ENCODE peak calls at places on chromosomes 5 and 9, in six cellular contexts. One of them, this sample, is unnamed.

GRCh38 chr5:21711854-21712752 is 1141.0 kb downstream of the CDH12 start:
- DNase-seq in SHP77 treated with DMSO at 0.1 percent for 48 hours: no peak
- DNase-seq in fibroblast of pulmonary artery: no peak
- DNase-seq in right atrium auricular region: no peak
- DNase-seq in nucleus accumbens: no peak
- DNase-seq in germinal center: no peak
- DNase-seq in this sample: no peak

GRCh38 chr9:13013976-13014375 is 239.2 kb downstream of the LURAP1L start:
- DNase-seq in fibroblast of pulmonary artery: peak; percentile 27
- DNase-seq in SHP77 treated with DMSO at 0.1 percent for 48 hours: no peak
- DNase-seq in right atrium auricular region: no peak
- DNase-seq in germinal center: no peak
- DNase-seq in nucleus accumbens: no peak
- DNase-seq in this sample: no peak

GRCh38 chr9:14096182-14096922 is 217.6 kb downstream of the NFIB start:
- DNase-seq in fibroblast of pulmonary artery: peak; percentile 89
- DNase-seq in nucleus accumbens: no peak
- DNase-seq in SHP77 treated with DMSO at 0.1 percent for 48 hours: peak; percentile 37
- DNase-seq in right atrium auricular region: no peak
- DNase-seq in germinal center: no peak
- DNase-seq in this sample: no peak

GRCh38 chr9:134243778-134244467 is 79.6 kb upstream of the RNU6ATAC start:
- DNase-seq in germinal center: peak; percentile 81
- DNase-seq in SHP77 treated with DMSO at 0.1 percent for 48 hours: no peak
- DNase-seq in fibroblast of pulmonary artery: peak; percentile 5
- DNase-seq in nucleus accumbens: no peak
- DNase-seq in right atrium auricular region: peak; percentile 68
- DNase-seq in this sample: no peak

GRCh38 chr5:172420215-172420934 is 34.0 kb downstream of the SH3PXD2B start:
- DNase-seq in germinal center: peak; percentile 38
- DNase-seq in nucleus accumbens: peak; percentile 49
- DNase-seq in SHP77 treated with DMSO at 0.1 percent for 48 hours: no peak
- DNase-seq in right atrium auricular region: peak; percentile 93
- DNase-seq in fibroblast of pulmonary artery: peak; percentile 98
- DNase-seq in this sample: no peak

GRCh38 chr5:1374680-1375055 is 29.8 kb upstream of the CLPTM1L start:
- DNase-seq in SHP77 treated with DMSO at 0.1 percent for 48 hours: no peak
- DNase-seq in right atrium auricular region: no peak
- DNase-seq in germinal center: no peak
- DNase-seq in nucleus accumbens: no peak
- DNase-seq in fibroblast of pulmonary artery: no peak
- DNase-seq in this sample: peak; percentile 98

GRCh38 chr5:181258576-181258975 is 2.4 kb downstream of the TRIM52 start:
- DNase-seq in right atrium auricular region: no peak
- DNase-seq in nucleus accumbens: no peak
- DNase-seq in fibroblast of pulmonary artery: no peak
- DNase-seq in SHP77 treated with DMSO at 0.1 percent for 48 hours: no peak
- DNase-seq in germinal center: no peak
- DNase-seq in this sample: no peak

GRCh38 chr9:70257991-70258691 is 637 bp upstream of the SMC5 start:
- DNase-seq in fibroblast of pulmonary artery: peak; percentile 48
- DNase-seq in germinal center: peak; percentile 28
- DNase-seq in right atrium auricular region: peak; percentile 66
- DNase-seq in nucleus accumbens: peak; percentile 73
- DNase-seq in SHP77 treated with DMSO at 0.1 percent for 48 hours: peak; percentile 50
- DNase-seq in this sample: no peak

GRCh38 chr5:16108418-16108817 is 71.2 kb downstream of the MARCHF11 start:
- DNase-seq in nucleus accumbens: no peak
- DNase-seq in right atrium auricular region: no peak
- DNase-seq in SHP77 treated with DMSO at 0.1 percent for 48 hours: peak; percentile 95
- DNase-seq in fibroblast of pulmonary artery: no peak
- DNase-seq in germinal center: no peak
- DNase-seq in this sample: no peak

GRCh38 chr9:128683340-128684064 is 5.5 kb upstream of the SET start:
- DNase-seq in germinal center: peak; percentile 61
- DNase-seq in SHP77 treated with DMSO at 0.1 percent for 48 hours: no peak
- DNase-seq in fibroblast of pulmonary artery: peak; percentile 82
- DNase-seq in nucleus accumbens: no peak
- DNase-seq in right atrium auricular region: no peak
- DNase-seq in this sample: no peak

GRCh38 chr5:19479562-19479961 is 508.4 kb downstream of the CDH18 start:
- DNase-seq in fibroblast of pulmonary artery: no peak
- DNase-seq in germinal center: no peak
- DNase-seq in right atrium auricular region: no peak
- DNase-seq in SHP77 treated with DMSO at 0.1 percent for 48 hours: no peak
- DNase-seq in nucleus accumbens: no peak
- DNase-seq in this sample: no peak

GRCh38 chr5:73899055-73899454 is 273.1 kb downstream of the ARHGEF28 start:
- DNase-seq in nucleus accumbens: no peak
- DNase-seq in fibroblast of pulmonary artery: no peak
- DNase-seq in germinal center: no peak
- DNase-seq in SHP77 treated with DMSO at 0.1 percent for 48 hours: no peak
- DNase-seq in right atrium auricular region: no peak
- DNase-seq in this sample: no peak

GRCh38 chr5:54944364-54944763 is 41.0 kb downstream of the ESM1 start:
- DNase-seq in germinal center: peak; percentile 17
- DNase-seq in right atrium auricular region: no peak
- DNase-seq in SHP77 treated with DMSO at 0.1 percent for 48 hours: no peak
- DNase-seq in nucleus accumbens: no peak
- DNase-seq in fibroblast of pulmonary artery: peak; percentile 70
- DNase-seq in this sample: peak; percentile 2

GRCh38 chr5:154220625-154221024 is 30.1 kb downstream of the GALNT10 start:
- DNase-seq in SHP77 treated with DMSO at 0.1 percent for 48 hours: no peak
- DNase-seq in germinal center: no peak
- DNase-seq in nucleus accumbens: no peak
- DNase-seq in right atrium auricular region: no peak
- DNase-seq in fibroblast of pulmonary artery: peak; percentile 50
- DNase-seq in this sample: no peak

GRCh38 chr9:107874591-107875374 is 385.2 kb upstream of the KLF4 start:
- DNase-seq in SHP77 treated with DMSO at 0.1 percent for 48 hours: no peak
- DNase-seq in nucleus accumbens: no peak
- DNase-seq in germinal center: no peak
- DNase-seq in right atrium auricular region: no peak
- DNase-seq in fibroblast of pulmonary artery: no peak
- DNase-seq in this sample: no peak

GRCh38 chr9:124297553-124297905 is 39.8 kb downstream of the NEK6 start:
- DNase-seq in fibroblast of pulmonary artery: peak; percentile 98
- DNase-seq in right atrium auricular region: peak; percentile 91
- DNase-seq in germinal center: no peak
- DNase-seq in SHP77 treated with DMSO at 0.1 percent for 48 hours: no peak
- DNase-seq in nucleus accumbens: peak; percentile 44
- DNase-seq in this sample: no peak

GRCh38 chr9:18124760-18125159 is 349.2 kb upstream of the ADAMTSL1 start:
- DNase-seq in germinal center: no peak
- DNase-seq in nucleus accumbens: no peak
- DNase-seq in fibroblast of pulmonary artery: peak; percentile 43
- DNase-seq in right atrium auricular region: no peak
- DNase-seq in SHP77 treated with DMSO at 0.1 percent for 48 hours: no peak
- DNase-seq in this sample: no peak

GRCh38 chr5:83184534-83184933 is 107.2 kb downstream of the XRCC4 start:
- DNase-seq in nucleus accumbens: no peak
- DNase-seq in right atrium auricular region: no peak
- DNase-seq in SHP77 treated with DMSO at 0.1 percent for 48 hours: no peak
- DNase-seq in fibroblast of pulmonary artery: peak; percentile 17
- DNase-seq in germinal center: no peak
- DNase-seq in this sample: no peak

GRCh38 chr9:98958271-98958989 is 14.7 kb downstream of the COL15A1 start:
- DNase-seq in SHP77 treated with DMSO at 0.1 percent for 48 hours: no peak
- DNase-seq in germinal center: no peak
- DNase-seq in nucleus accumbens: no peak
- DNase-seq in right atrium auricular region: no peak
- DNase-seq in fibroblast of pulmonary artery: peak; percentile 56
- DNase-seq in this sample: no peak

GRCh38 chr9:124320062-124320973 is 62.6 kb downstream of the NEK6 start:
- DNase-seq in nucleus accumbens: peak; percentile 24
- DNase-seq in fibroblast of pulmonary artery: peak; percentile 71
- DNase-seq in right atrium auricular region: peak; percentile 81
- DNase-seq in germinal center: peak; percentile 57
- DNase-seq in SHP77 treated with DMSO at 0.1 percent for 48 hours: no peak
- DNase-seq in this sample: peak; percentile 55

GRCh38 chr5:122089096-122089495 is 11.0 kb upstream of the LOX start:
- DNase-seq in right atrium auricular region: no peak
- DNase-seq in fibroblast of pulmonary artery: no peak
- DNase-seq in SHP77 treated with DMSO at 0.1 percent for 48 hours: no peak
- DNase-seq in germinal center: no peak
- DNase-seq in nucleus accumbens: no peak
- DNase-seq in this sample: no peak

GRCh38 chr5:53871050-53871449 is 310.6 kb downstream of the NDUFS4 start:
- DNase-seq in SHP77 treated with DMSO at 0.1 percent for 48 hours: no peak
- DNase-seq in fibroblast of pulmonary artery: peak; percentile 40
- DNase-seq in germinal center: no peak
- DNase-seq in nucleus accumbens: no peak
- DNase-seq in right atrium auricular region: no peak
- DNase-seq in this sample: no peak

GRCh38 chr9:35993976-35994720 is 36.2 kb upstream of the OR2S2 start:
- DNase-seq in right atrium auricular region: no peak
- DNase-seq in fibroblast of pulmonary artery: no peak
- DNase-seq in nucleus accumbens: no peak
- DNase-seq in SHP77 treated with DMSO at 0.1 percent for 48 hours: no peak
- DNase-seq in germinal center: no peak
- DNase-seq in this sample: no peak

GRCh38 chr9:129289131-129289731 is 111.2 kb upstream of the IER5L start:
- DNase-seq in nucleus accumbens: no peak
- DNase-seq in right atrium auricular region: peak; percentile 30
- DNase-seq in SHP77 treated with DMSO at 0.1 percent for 48 hours: no peak
- DNase-seq in germinal center: no peak
- DNase-seq in fibroblast of pulmonary artery: no peak
- DNase-seq in this sample: no peak

GRCh38 chr5:10760033-10760975 is 730 bp downstream of the DAP start:
- DNase-seq in fibroblast of pulmonary artery: peak; percentile 52
- DNase-seq in germinal center: peak; percentile 58
- DNase-seq in nucleus accumbens: peak; percentile 10
- DNase-seq in right atrium auricular region: no peak
- DNase-seq in SHP77 treated with DMSO at 0.1 percent for 48 hours: peak; percentile 56
- DNase-seq in this sample: peak; percentile 94

GRCh38 chr9:92650839-92651621 is 18.9 kb downstream of the IPPK start:
- DNase-seq in right atrium auricular region: no peak
- DNase-seq in germinal center: no peak
- DNase-seq in fibroblast of pulmonary artery: peak; percentile 93
- DNase-seq in nucleus accumbens: no peak
- DNase-seq in SHP77 treated with DMSO at 0.1 percent for 48 hours: no peak
- DNase-seq in this sample: no peak

GRCh38 chr9:116115731-116116353 is 37.7 kb upstream of the PAPPA start:
- DNase-seq in germinal center: no peak
- DNase-seq in nucleus accumbens: no peak
- DNase-seq in right atrium auricular region: no peak
- DNase-seq in fibroblast of pulmonary artery: peak; percentile 74
- DNase-seq in SHP77 treated with DMSO at 0.1 percent for 48 hours: no peak
- DNase-seq in this sample: no peak

GRCh38 chr9:4550777-4551476 is 60.7 kb downstream of the SLC1A1 start:
- DNase-seq in SHP77 treated with DMSO at 0.1 percent for 48 hours: no peak
- DNase-seq in nucleus accumbens: no peak
- DNase-seq in fibroblast of pulmonary artery: peak; percentile 54
- DNase-seq in germinal center: no peak
- DNase-seq in right atrium auricular region: no peak
- DNase-seq in this sample: no peak

GRCh38 chr5:64923151-64923685 is 154.5 kb downstream of the CWC27 start:
- DNase-seq in germinal center: no peak
- DNase-seq in fibroblast of pulmonary artery: peak; percentile 47
- DNase-seq in nucleus accumbens: no peak
- DNase-seq in right atrium auricular region: no peak
- DNase-seq in SHP77 treated with DMSO at 0.1 percent for 48 hours: no peak
- DNase-seq in this sample: no peak

GRCh38 chr9:22201256-22201655 is 192.2 kb upstream of the CDKN2B start:
- DNase-seq in germinal center: no peak
- DNase-seq in SHP77 treated with DMSO at 0.1 percent for 48 hours: no peak
- DNase-seq in fibroblast of pulmonary artery: no peak
- DNase-seq in right atrium auricular region: no peak
- DNase-seq in nucleus accumbens: no peak
- DNase-seq in this sample: no peak

GRCh38 chr9:83473488-83473971 is 64.7 kb downstream of the FRMD3 start:
- DNase-seq in nucleus accumbens: no peak
- DNase-seq in SHP77 treated with DMSO at 0.1 percent for 48 hours: no peak
- DNase-seq in germinal center: no peak
- DNase-seq in right atrium auricular region: no peak
- DNase-seq in fibroblast of pulmonary artery: peak; percentile 22
- DNase-seq in this sample: no peak

GRCh38 chr5:6108540-6108848 is 269.9 kb downstream of the MED10 start:
- DNase-seq in SHP77 treated with DMSO at 0.1 percent for 48 hours: no peak
- DNase-seq in nucleus accumbens: no peak
- DNase-seq in right atrium auricular region: no peak
- DNase-seq in fibroblast of pulmonary artery: no peak
- DNase-seq in germinal center: no peak
- DNase-seq in this sample: no peak

GRCh38 chr5:58800410-58800809 is 217.5 kb downstream of the RAB3C start:
- DNase-seq in SHP77 treated with DMSO at 0.1 percent for 48 hours: no peak
- DNase-seq in fibroblast of pulmonary artery: no peak
- DNase-seq in nucleus accumbens: no peak
- DNase-seq in germinal center: no peak
- DNase-seq in right atrium auricular region: no peak
- DNase-seq in this sample: no peak

GRCh38 chr9:132181796-132182521 is 20.1 kb downstream of the NTNG2 start:
- DNase-seq in nucleus accumbens: peak; percentile 78
- DNase-seq in SHP77 treated with DMSO at 0.1 percent for 48 hours: no peak
- DNase-seq in germinal center: no peak
- DNase-seq in right atrium auricular region: peak; percentile 83
- DNase-seq in fibroblast of pulmonary artery: peak; percentile 77
- DNase-seq in this sample: peak; percentile 62

GRCh38 chr9:37210737-37211523 is 90.6 kb downstream of the ZCCHC7 start:
- DNase-seq in SHP77 treated with DMSO at 0.1 percent for 48 hours: no peak
- DNase-seq in nucleus accumbens: no peak
- DNase-seq in germinal center: no peak
- DNase-seq in fibroblast of pulmonary artery: no peak
- DNase-seq in right atrium auricular region: no peak
- DNase-seq in this sample: no peak

GRCh38 chr5:167123126-167123525 is 1168.3 kb upstream of the WWC1 start:
- DNase-seq in SHP77 treated with DMSO at 0.1 percent for 48 hours: no peak
- DNase-seq in right atrium auricular region: no peak
- DNase-seq in fibroblast of pulmonary artery: no peak
- DNase-seq in germinal center: no peak
- DNase-seq in nucleus accumbens: no peak
- DNase-seq in this sample: no peak

GRCh38 chr5:123223906-123224305 is 134.9 kb downstream of the PRDM6 start:
- DNase-seq in germinal center: no peak
- DNase-seq in right atrium auricular region: no peak
- DNase-seq in SHP77 treated with DMSO at 0.1 percent for 48 hours: no peak
- DNase-seq in fibroblast of pulmonary artery: no peak
- DNase-seq in nucleus accumbens: no peak
- DNase-seq in this sample: no peak

GRCh38 chr9:20984471-20984870 is 47.0 kb downstream of the HACD4 start:
- DNase-seq in fibroblast of pulmonary artery: no peak
- DNase-seq in SHP77 treated with DMSO at 0.1 percent for 48 hours: no peak
- DNase-seq in right atrium auricular region: no peak
- DNase-seq in germinal center: no peak
- DNase-seq in nucleus accumbens: no peak
- DNase-seq in this sample: no peak

GRCh38 chr5:125848746-125849145 is 574.5 kb upstream of the GRAMD2B start:
- DNase-seq in fibroblast of pulmonary artery: no peak
- DNase-seq in right atrium auricular region: no peak
- DNase-seq in nucleus accumbens: no peak
- DNase-seq in germinal center: no peak
- DNase-seq in SHP77 treated with DMSO at 0.1 percent for 48 hours: no peak
- DNase-seq in this sample: no peak

This sample was measured in NCI-H446.